ENCODE peak calls at places on chromosomes 4 and X, in seven cellular contexts. P is stomach; Q is nephron progenitor cell; V is EL; Z is stimulated activated CD8-positive, alpha-beta memory T cell treated with anti-CD3 and anti-CD28 coated beads, Interleukin-7, amount 100 ng/mL, for 24 hours; W is Caki2; R is amniotic stem cell. C is an unnamed sample.

GRCh38 chrX:33725556-33726232 is 406.4 kb downstream of the FAM47A start:
- DNase-seq in P (no peak), Q (peak), V (no peak), Z (no peak), W (no peak), R (no peak), C (peak)

GRCh38 chr4:139817657-139818452 is 152.2 kb downstream of the MGST2 start:
- DNase-seq in P (no peak), Q (no peak), V (no peak), Z (no peak), W (no peak), R (no peak), C (no peak)

GRCh38 chrX:45669715-45670360 is 469.2 kb upstream of the DIPK2B start:
- DNase-seq in P (no peak), Q (no peak), V (peak), Z (no peak), W (no peak), R (no peak), C (no peak)

GRCh38 chr4:100106982-100107381 is 83.3 kb downstream of the DDIT4L start:
- DNase-seq in P (no peak), Q (no peak), V (no peak), Z (no peak), W (peak), R (no peak), C (no peak)

GRCh38 chrX:151153086-151153485 is 23.3 kb upstream of the GPR50 start:
- DNase-seq in P (no peak), Q (peak), V (peak), Z (no peak), W (peak), R (peak), C (no peak)

GRCh38 chr4:163544407-163545038 is 50.0 kb downstream of the TMA16 start:
- DNase-seq in P (peak), Q (peak), V (peak), Z (peak), W (peak), R (peak), C (peak)

GRCh38 chr4:89563431-89563830 is 255.8 kb upstream of the GPRIN3 start:
- DNase-seq in P (no peak), Q (no peak), V (no peak), Z (no peak), W (no peak), R (no peak), C (no peak)

GRCh38 chrX:3262906-3263305 is 83.5 kb downstream of the MXRA5 start:
- DNase-seq in P (no peak), Q (no peak), V (peak), Z (no peak), W (peak), R (peak), C (no peak)